ENCODE peak calls at places on chromosomes 3 and 15, in four cellular contexts. L is NCI-H1694, W is lung, G is posterior vena cava. D is an unnamed sample.

GRCh38 chr3:65268411-65268810 is 580.6 kb upstream of the ADAMTS9 start:
- DNase-seq in L (peak; percentile 9), W (no peak), G (no peak), D (no peak)

GRCh38 chr3:125129512-125129962 is 73.7 kb upstream of the HEG1 start:
- DNase-seq in L (peak; percentile 98), W (peak; percentile 51), G (peak; percentile 92), D (no peak)

GRCh38 chr15:100875495-100875894 is 4.1 kb upstream of the ALDH1A3 start:
- DNase-seq in L (no peak), W (no peak), G (no peak), D (no peak)

GRCh38 chr3:114566162-114566755 is 272.4 kb downstream of the TIGIT start:
- DNase-seq in L (no peak), W (no peak), G (no peak), D (no peak)

GRCh38 chr15:94395626-94396025 is 164.3 kb downstream of the MCTP2 start:
- DNase-seq in L (no peak), W (no peak), G (no peak), D (no peak)

GRCh38 chr3:4992118-4992517 is 12.9 kb downstream of the BHLHE40 start:
- DNase-seq in L (no peak), W (no peak), G (no peak), D (no peak)

GRCh38 chr3:4750306-4751056 is 228.8 kb upstream of the BHLHE40 start:
- DNase-seq in L (no peak), W (no peak), G (no peak), D (no peak)

GRCh38 chr3:31962801-31963205 is 18.3 kb downstream of the OSBPL10 start:
- DNase-seq in L (no peak), W (no peak), G (no peak), D (no peak)

GRCh38 chr15:60351066-60351465 is 46.7 kb downstream of the ANXA2 start:
- DNase-seq in L (peak; percentile 81), W (no peak), G (no peak), D (no peak)

D was measured in GM23338.